ENCODE peak calls at places on chromosomes 13 and 19, in eight cellular contexts. One of them, this sample, is unnamed.

GRCh38 chr13:68174905-68175304 is 944.8 kb upstream of the PCDH9 start:
- DNase-seq in CD8-positive, alpha-beta memory T cell: no peak
- DNase-seq in naive thymus-derived CD4-positive, alpha-beta T cell: no peak
- DNase-seq in transverse colon: no peak
- DNase-seq in breast epithelium: no peak
- DNase-seq in cardiac muscle cell: no peak
- DNase-seq in brain microvascular endothelial cell: no peak
- DNase-seq in thyroid gland: no peak
- DNase-seq in this sample: no peak

GRCh38 chr13:75418186-75418843 is 63.7 kb downstream of the TBC1D4 start:
- DNase-seq in thyroid gland: no peak
- DNase-seq in cardiac muscle cell: no peak
- DNase-seq in naive thymus-derived CD4-positive, alpha-beta T cell: no peak
- DNase-seq in transverse colon: no peak
- DNase-seq in breast epithelium: no peak
- DNase-seq in CD8-positive, alpha-beta memory T cell: no peak
- DNase-seq in brain microvascular endothelial cell: no peak
- DNase-seq in this sample: no peak

GRCh38 chr13:90541346-90541745 is 806.1 kb upstream of the MIR17HG start:
- DNase-seq in CD8-positive, alpha-beta memory T cell: no peak
- DNase-seq in thyroid gland: no peak
- DNase-seq in breast epithelium: no peak
- DNase-seq in naive thymus-derived CD4-positive, alpha-beta T cell: no peak
- DNase-seq in cardiac muscle cell: no peak
- DNase-seq in transverse colon: no peak
- DNase-seq in brain microvascular endothelial cell: no peak
- DNase-seq in this sample: no peak

GRCh38 chr13:48431987-48432615 is 19.2 kb upstream of the LPAR6 start:
- DNase-seq in CD8-positive, alpha-beta memory T cell: no peak
- DNase-seq in thyroid gland: no peak
- DNase-seq in brain microvascular endothelial cell: no peak
- DNase-seq in transverse colon: no peak
- DNase-seq in breast epithelium: no peak
- DNase-seq in naive thymus-derived CD4-positive, alpha-beta T cell: no peak
- DNase-seq in cardiac muscle cell: peak; percentile 54
- DNase-seq in this sample: no peak

GRCh38 chr19:11736696-11737095 is 2.0 kb downstream of the ZNF823 start:
- DNase-seq in breast epithelium: no peak
- DNase-seq in thyroid gland: peak; percentile 5
- DNase-seq in brain microvascular endothelial cell: peak; percentile 51
- DNase-seq in transverse colon: peak; percentile 19
- DNase-seq in cardiac muscle cell: peak; percentile 46
- DNase-seq in CD8-positive, alpha-beta memory T cell: no peak
- DNase-seq in naive thymus-derived CD4-positive, alpha-beta T cell: no peak
- DNase-seq in this sample: peak; percentile 9

GRCh38 chr13:36959438-36960116 is 39.5 kb upstream of the SMAD9 start:
- DNase-seq in cardiac muscle cell: no peak
- DNase-seq in naive thymus-derived CD4-positive, alpha-beta T cell: no peak
- DNase-seq in CD8-positive, alpha-beta memory T cell: no peak
- DNase-seq in transverse colon: no peak
- DNase-seq in brain microvascular endothelial cell: no peak
- DNase-seq in thyroid gland: no peak
- DNase-seq in breast epithelium: no peak
- DNase-seq in this sample: no peak

GRCh38 chr19:12986726-12987125 is 8.5 kb upstream of the NFIX start:
- DNase-seq in breast epithelium: no peak
- DNase-seq in thyroid gland: no peak
- DNase-seq in transverse colon: no peak
- DNase-seq in brain microvascular endothelial cell: no peak
- DNase-seq in cardiac muscle cell: no peak
- DNase-seq in naive thymus-derived CD4-positive, alpha-beta T cell: no peak
- DNase-seq in CD8-positive, alpha-beta memory T cell: no peak
- DNase-seq in this sample: no peak

GRCh38 chr19:2546128-2547032 is 70.5 kb downstream of the GADD45B start:
- DNase-seq in brain microvascular endothelial cell: peak; percentile 62
- DNase-seq in cardiac muscle cell: peak; percentile 54
- DNase-seq in CD8-positive, alpha-beta memory T cell: no peak
- DNase-seq in transverse colon: peak; percentile 64
- DNase-seq in thyroid gland: peak; percentile 73
- DNase-seq in naive thymus-derived CD4-positive, alpha-beta T cell: no peak
- DNase-seq in breast epithelium: peak; percentile 80
- DNase-seq in this sample: peak; percentile 40

GRCh38 chr19:2524840-2525723 is 49.2 kb downstream of the GADD45B start:
- DNase-seq in cardiac muscle cell: peak; percentile 40
- DNase-seq in naive thymus-derived CD4-positive, alpha-beta T cell: no peak
- DNase-seq in thyroid gland: peak; percentile 87
- DNase-seq in CD8-positive, alpha-beta memory T cell: no peak
- DNase-seq in brain microvascular endothelial cell: peak; percentile 82
- DNase-seq in transverse colon: no peak
- DNase-seq in breast epithelium: no peak
- DNase-seq in this sample: no peak

GRCh38 chr13:49419292-49419691 is 24.6 kb downstream of the CAB39L start:
- DNase-seq in breast epithelium: no peak
- DNase-seq in CD8-positive, alpha-beta memory T cell: no peak
- DNase-seq in brain microvascular endothelial cell: peak; percentile 42
- DNase-seq in thyroid gland: no peak
- DNase-seq in cardiac muscle cell: no peak
- DNase-seq in naive thymus-derived CD4-positive, alpha-beta T cell: no peak
- DNase-seq in transverse colon: no peak
- DNase-seq in this sample: no peak

GRCh38 chr19:13025819-13026477 is 30.7 kb downstream of the NFIX start:
- DNase-seq in CD8-positive, alpha-beta memory T cell: no peak
- DNase-seq in transverse colon: no peak
- DNase-seq in cardiac muscle cell: no peak
- DNase-seq in brain microvascular endothelial cell: no peak
- DNase-seq in naive thymus-derived CD4-positive, alpha-beta T cell: no peak
- DNase-seq in thyroid gland: no peak
- DNase-seq in breast epithelium: no peak
- DNase-seq in this sample: no peak

GRCh38 chr13:102195566-102196462 is 206.0 kb downstream of the FGF14 start:
- DNase-seq in breast epithelium: no peak
- DNase-seq in CD8-positive, alpha-beta memory T cell: no peak
- DNase-seq in transverse colon: no peak
- DNase-seq in brain microvascular endothelial cell: no peak
- DNase-seq in thyroid gland: no peak
- DNase-seq in naive thymus-derived CD4-positive, alpha-beta T cell: no peak
- DNase-seq in cardiac muscle cell: no peak
- DNase-seq in this sample: no peak

GRCh38 chr13:80069374-80069773 is 271.6 kb downstream of the SPRY2 start:
- DNase-seq in breast epithelium: no peak
- DNase-seq in thyroid gland: no peak
- DNase-seq in transverse colon: no peak
- DNase-seq in naive thymus-derived CD4-positive, alpha-beta T cell: no peak
- DNase-seq in cardiac muscle cell: no peak
- DNase-seq in CD8-positive, alpha-beta memory T cell: no peak
- DNase-seq in brain microvascular endothelial cell: no peak
- DNase-seq in this sample: no peak

GRCh38 chr19:6752257-6753177 is 13.0 kb downstream of the TRIP10 start:
- DNase-seq in breast epithelium: no peak
- DNase-seq in thyroid gland: no peak
- DNase-seq in cardiac muscle cell: no peak
- DNase-seq in CD8-positive, alpha-beta memory T cell: no peak
- DNase-seq in transverse colon: peak; percentile 85
- DNase-seq in naive thymus-derived CD4-positive, alpha-beta T cell: no peak
- DNase-seq in brain microvascular endothelial cell: no peak
- DNase-seq in this sample: peak; percentile 94

GRCh38 chr13:92136449-92137180 is 738.2 kb downstream of the GPC5 start:
- DNase-seq in breast epithelium: no peak
- DNase-seq in naive thymus-derived CD4-positive, alpha-beta T cell: no peak
- DNase-seq in brain microvascular endothelial cell: peak; percentile 3
- DNase-seq in cardiac muscle cell: peak; percentile 21
- DNase-seq in CD8-positive, alpha-beta memory T cell: no peak
- DNase-seq in transverse colon: no peak
- DNase-seq in thyroid gland: no peak
- DNase-seq in this sample: no peak

GRCh38 chr13:112772539-112772909 is 82.7 kb downstream of the ATP11A start:
- DNase-seq in breast epithelium: no peak
- DNase-seq in naive thymus-derived CD4-positive, alpha-beta T cell: no peak
- DNase-seq in thyroid gland: no peak
- DNase-seq in transverse colon: no peak
- DNase-seq in brain microvascular endothelial cell: no peak
- DNase-seq in CD8-positive, alpha-beta memory T cell: no peak
- DNase-seq in cardiac muscle cell: no peak
- DNase-seq in this sample: no peak

GRCh38 chr19:46875657-46876056 is 14.9 kb downstream of the ARHGAP35 start:
- DNase-seq in cardiac muscle cell: no peak
- DNase-seq in transverse colon: no peak
- DNase-seq in CD8-positive, alpha-beta memory T cell: no peak
- DNase-seq in brain microvascular endothelial cell: no peak
- DNase-seq in thyroid gland: no peak
- DNase-seq in breast epithelium: no peak
- DNase-seq in naive thymus-derived CD4-positive, alpha-beta T cell: no peak
- DNase-seq in this sample: no peak

DNA sequence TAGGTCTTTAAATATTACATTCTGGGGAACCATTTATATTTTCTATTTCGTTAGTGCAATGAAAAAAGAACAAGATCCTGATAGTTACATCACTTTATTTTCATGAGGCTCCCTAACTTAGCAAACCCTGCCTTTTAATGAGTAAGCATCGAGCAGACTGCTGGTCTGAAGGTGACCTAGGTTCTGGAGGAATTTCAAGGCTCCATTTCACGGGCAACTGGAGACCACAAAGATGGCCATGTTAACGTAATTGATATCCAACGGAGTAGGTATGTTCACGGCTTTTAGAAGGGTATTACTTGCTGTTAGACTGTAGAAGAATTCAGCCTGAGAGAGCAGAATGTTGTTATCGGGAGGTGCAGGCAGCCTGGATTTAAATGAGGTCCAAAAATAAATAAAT is 1597.6 kb downstream of the EFNB2 start:
- DNase-seq in thyroid gland: no peak
- DNase-seq in cardiac muscle cell: no peak
- DNase-seq in naive thymus-derived CD4-positive, alpha-beta T cell: no peak
- DNase-seq in transverse colon: no peak
- DNase-seq in CD8-positive, alpha-beta memory T cell: no peak
- DNase-seq in breast epithelium: no peak
- DNase-seq in brain microvascular endothelial cell: peak; percentile 20
- DNase-seq in this sample: no peak
- H3K27ac ChIP-seq in thyroid gland: no peak overlapping the region
- H3K27ac ChIP-seq in cardiac muscle cell: no peak overlapping the region
- H3K27ac ChIP-seq in naive thymus-derived CD4-positive, alpha-beta T cell: no peak overlapping the region
- H3K27ac ChIP-seq in transverse colon: no peak overlapping the region
- H3K27ac ChIP-seq in CD8-positive, alpha-beta memory T cell: no peak overlapping the region
- H3K27ac ChIP-seq in breast epithelium: no peak overlapping the region
- H3K27ac ChIP-seq in brain microvascular endothelial cell: no peak overlapping the region
- H3K27ac ChIP-seq in this sample: no peak overlapping the region

GRCh38 chr19:5691930-5692784 is 2.1 kb downstream of the RPL36 start:
- DNase-seq in thyroid gland: no peak
- DNase-seq in cardiac muscle cell: no peak
- DNase-seq in breast epithelium: no peak
- DNase-seq in brain microvascular endothelial cell: no peak
- DNase-seq in transverse colon: no peak
- DNase-seq in naive thymus-derived CD4-positive, alpha-beta T cell: no peak
- DNase-seq in CD8-positive, alpha-beta memory T cell: no peak
- DNase-seq in this sample: no peak
- H3K4me3 ChIP-seq in thyroid gland: no peak overlapping the region
- H3K4me3 ChIP-seq in cardiac muscle cell: peak overlapping the region; percentile 69
- H3K4me3 ChIP-seq in breast epithelium: peak overlapping the region; percentile 81
- H3K4me3 ChIP-seq in brain microvascular endothelial cell: peak overlapping the region; percentile 97
- H3K4me3 ChIP-seq in transverse colon: peak overlapping the region; percentile 68
- H3K4me3 ChIP-seq in naive thymus-derived CD4-positive, alpha-beta T cell: no peak overlapping the region
- H3K4me3 ChIP-seq in CD8-positive, alpha-beta memory T cell: no peak overlapping the region
- H3K4me3 ChIP-seq in this sample: no peak overlapping the region

GRCh38 chr13:110705356-110705825 is 525 bp downstream of the CARS2 start:
- DNase-seq in cardiac muscle cell: no peak
- DNase-seq in breast epithelium: no peak
- DNase-seq in CD8-positive, alpha-beta memory T cell: no peak
- DNase-seq in thyroid gland: no peak
- DNase-seq in brain microvascular endothelial cell: no peak
- DNase-seq in naive thymus-derived CD4-positive, alpha-beta T cell: no peak
- DNase-seq in transverse colon: no peak
- DNase-seq in this sample: no peak

GRCh38 chr13:110705826-110706569 is at the start of gene CARS2:
- DNase-seq in CD8-positive, alpha-beta memory T cell: peak; percentile 92
- DNase-seq in brain microvascular endothelial cell: peak; percentile 93
- DNase-seq in cardiac muscle cell: peak; percentile 99
- DNase-seq in breast epithelium: peak; percentile 91
- DNase-seq in transverse colon: peak; percentile 98
- DNase-seq in naive thymus-derived CD4-positive, alpha-beta T cell: peak; percentile 72
- DNase-seq in thyroid gland: peak; percentile 96
- DNase-seq in this sample: peak; percentile 98

GRCh38 chr13:110702591-110703526 is 3.1 kb downstream of the CARS2 start:
- DNase-seq in naive thymus-derived CD4-positive, alpha-beta T cell: no peak
- DNase-seq in cardiac muscle cell: peak; percentile 18
- DNase-seq in CD8-positive, alpha-beta memory T cell: no peak
- DNase-seq in transverse colon: no peak
- DNase-seq in brain microvascular endothelial cell: peak; percentile 58
- DNase-seq in thyroid gland: no peak
- DNase-seq in breast epithelium: no peak
- DNase-seq in this sample: no peak

GRCh38 chr13:110702089-110702488 is 3.8 kb downstream of the CARS2 start:
- DNase-seq in transverse colon: no peak
- DNase-seq in naive thymus-derived CD4-positive, alpha-beta T cell: no peak
- DNase-seq in cardiac muscle cell: no peak
- DNase-seq in CD8-positive, alpha-beta memory T cell: no peak
- DNase-seq in breast epithelium: no peak
- DNase-seq in thyroid gland: no peak
- DNase-seq in brain microvascular endothelial cell: no peak
- DNase-seq in this sample: no peak

DNA sequence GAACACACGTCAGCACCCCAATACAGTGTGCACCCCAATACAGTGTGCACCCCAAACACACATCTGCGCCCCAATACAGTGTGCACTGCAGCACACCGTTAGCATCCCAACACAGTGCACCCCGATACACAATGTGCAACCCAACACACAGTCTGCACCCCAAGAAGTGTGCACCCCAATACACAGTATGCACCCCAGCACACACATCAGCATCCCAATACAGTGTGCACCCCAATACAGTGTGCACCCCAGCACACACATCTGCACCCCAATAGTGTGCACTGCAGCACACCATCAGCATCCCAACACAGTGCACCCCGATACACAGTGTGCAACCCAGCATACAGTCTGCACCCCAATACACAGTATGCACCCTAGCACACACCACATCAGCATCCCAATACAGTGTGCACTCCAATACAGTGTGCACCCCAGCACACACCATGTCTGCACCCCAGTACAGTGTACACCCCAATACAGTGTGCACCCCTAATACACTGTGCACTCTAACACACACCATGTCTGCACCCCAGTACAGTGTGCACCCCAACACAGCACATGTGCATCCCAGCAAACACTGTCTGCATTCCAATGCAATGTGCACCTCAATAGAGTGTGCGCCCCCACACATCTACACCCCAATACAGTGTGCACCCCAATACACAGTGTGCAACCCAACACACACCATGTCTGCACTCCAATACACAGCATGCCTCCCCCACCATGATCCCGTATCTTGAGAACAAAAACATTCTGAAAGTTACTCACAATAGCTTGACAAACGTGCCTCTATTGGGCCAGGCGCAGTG is 858 bp upstream of the CARS2 start:
- DNase-seq in CD8-positive, alpha-beta memory T cell: no peak
- DNase-seq in transverse colon: no peak
- DNase-seq in thyroid gland: no peak
- DNase-seq in brain microvascular endothelial cell: no peak
- DNase-seq in naive thymus-derived CD4-positive, alpha-beta T cell: no peak
- DNase-seq in cardiac muscle cell: no peak
- DNase-seq in breast epithelium: no peak
- DNase-seq in this sample: no peak
- H3K27ac ChIP-seq in CD8-positive, alpha-beta memory T cell: peak overlapping the region; percentile 52
- H3K27ac ChIP-seq in transverse colon: peak overlapping the region; percentile 93
- H3K27ac ChIP-seq in thyroid gland: no peak overlapping the region
- H3K27ac ChIP-seq in brain microvascular endothelial cell: peak overlapping the region; percentile 88
- H3K27ac ChIP-seq in naive thymus-derived CD4-positive, alpha-beta T cell: peak overlapping the region; percentile 79
- H3K27ac ChIP-seq in cardiac muscle cell: peak overlapping the region; percentile 91
- H3K27ac ChIP-seq in breast epithelium: peak overlapping the region; percentile 77
- H3K27ac ChIP-seq in this sample: no peak overlapping the region

GRCh38 chr19:5624741-5625140 is 1.9 kb downstream of the SAFB start:
- DNase-seq in transverse colon: no peak
- DNase-seq in breast epithelium: no peak
- DNase-seq in naive thymus-derived CD4-positive, alpha-beta T cell: no peak
- DNase-seq in thyroid gland: no peak
- DNase-seq in CD8-positive, alpha-beta memory T cell: no peak
- DNase-seq in cardiac muscle cell: no peak
- DNase-seq in brain microvascular endothelial cell: no peak
- DNase-seq in this sample: no peak
- H3K4me3 ChIP-seq in transverse colon: peak overlapping the region; percentile 99
- H3K4me3 ChIP-seq in breast epithelium: peak overlapping the region; percentile 99
- H3K4me3 ChIP-seq in naive thymus-derived CD4-positive, alpha-beta T cell: peak overlapping the region; percentile 91
- H3K4me3 ChIP-seq in thyroid gland: no peak overlapping the region
- H3K4me3 ChIP-seq in CD8-positive, alpha-beta memory T cell: peak overlapping the region; percentile 84
- H3K4me3 ChIP-seq in cardiac muscle cell: peak overlapping the region; percentile 85
- H3K4me3 ChIP-seq in brain microvascular endothelial cell: peak overlapping the region; percentile 99
- H3K4me3 ChIP-seq in this sample: peak overlapping the region; percentile 94

This sample was measured in small intestine.